ENCODE peak calls at places on chromosomes 5 and 9, in seven cellular contexts. I is posterior vena cava, C is PC-3, E is NCI-H2029, S is brain pericyte, Q is neuronal stem cell, J is endothelial cell. M is an unnamed sample.

GRCh38 chr5:179293276-179293675 is 52.0 kb downstream of the ADAMTS2 start:
- DNase-seq in I (peak), C (no peak), E (no peak), S (no peak), Q (no peak), J (no peak), M (no peak)

GRCh38 chr5:153670081-153670480 is 179.6 kb downstream of the GRIA1 start:
- DNase-seq in I (no peak), C (no peak), E (no peak), S (no peak), Q (no peak), J (no peak), M (no peak)

GRCh38 chr5:40915341-40915926 is 6.1 kb downstream of the C7 start:
- DNase-seq in I (no peak), C (no peak), E (no peak), S (no peak), Q (no peak), J (no peak), M (no peak)

GRCh38 chr9:98248737-98249474 is 6.5 kb downstream of the TBC1D2 start:
- DNase-seq in I (peak), C (peak), E (no peak), S (no peak), Q (no peak), J (no peak), M (no peak)

GRCh38 chr5:149452665-149453617 is 73.8 kb upstream of the IL17B start:
- DNase-seq in I (peak), C (peak), E (no peak), S (peak), Q (no peak), J (no peak), M (no peak)

GRCh38 chr5:1007681-1008450 is 736 bp upstream of the NKD2 start:
- DNase-seq in I (peak), C (no peak), E (no peak), S (no peak), Q (no peak), J (peak), M (no peak)

GRCh38 chr5:12230659-12231058 is 326.4 kb upstream of the CTNND2 start:
- DNase-seq in I (no peak), C (no peak), E (no peak), S (no peak), Q (no peak), J (no peak), M (no peak)

GRCh38 chr9:35814106-35814840 is 569 bp downstream of the HINT2 start:
- DNase-seq in I (peak), C (peak), E (peak), S (peak), Q (peak), J (peak), M (peak)

GRCh38 chr5:174622067-174622466 is 102.3 kb upstream of the MSX2 start:
- DNase-seq in I (no peak), C (no peak), E (no peak), S (no peak), Q (no peak), J (no peak), M (no peak)

GRCh38 chr5:62030326-62030725 is 275.7 kb upstream of the KIF2A start:
- DNase-seq in I (no peak), C (no peak), E (no peak), S (no peak), Q (no peak), J (no peak), M (no peak)